ENCODE peak calls at places on chromosomes 4 and X, in six cellular contexts. V is hepatocyte, M is GM12878, N is GM23248, G is MM.1S, B is neural progenitor cell. P is an unnamed sample.

GRCh38 chrX:285076-285677 is 4.0 kb downstream of the PLCXD1 start:
- DNase-seq in N (no peak), B (no peak), V (no peak), G (no peak), M (no peak), P (no peak)

GRCh38 chr4:185210102-185210981 is 944 bp downstream of the SNX25 start:
- DNase-seq in G (peak; percentile 54), B (peak; percentile 75), M (no peak), N (peak; percentile 84), V (peak; percentile 65), P (no peak)

GRCh38 chrX:18955676-18956075 is 28.2 kb downstream of the PHKA2 start:
- DNase-seq in V (no peak), N (no peak), G (no peak), M (no peak), B (no peak), P (no peak)

GRCh38 chr4:129822708-129823504 is 727.0 kb downstream of the C4orf33 start:
- DNase-seq in V (peak; percentile 48), B (no peak), G (no peak), N (no peak), M (no peak), P (no peak)

GRCh38 chr4:6943012-6943869 is 33.6 kb downstream of the TBC1D14 start:
- DNase-seq in G (no peak), B (peak; percentile 41), M (no peak), N (no peak), V (no peak), P (no peak)

GRCh38 chrX:24113161-24113560 is 36.4 kb upstream of the ZFX start:
- DNase-seq in N (peak; percentile 7), M (no peak), B (no peak), V (no peak), G (no peak), P (no peak)

GRCh38 chr4:179927473-179927872 is 2315.7 kb upstream of the TENM3 start:
- DNase-seq in V (no peak), G (no peak), B (no peak), N (no peak), M (no peak), P (no peak)

GRCh38 chr4:138113819-138114415 is 128.2 kb downstream of the SLC7A11 start:
- DNase-seq in B (no peak), M (no peak), V (no peak), G (no peak), N (peak; percentile 72), P (no peak)

GRCh38 chrX:3777416-3777815 is 64.0 kb upstream of the PRKX start:
- DNase-seq in M (no peak), V (no peak), G (no peak), N (no peak), B (no peak), P (no peak)

GRCh38 chr4:105637409-105638258 is 70.9 kb downstream of the INTS12 start:
- DNase-seq in V (peak; percentile 58), B (peak; percentile 34), N (peak; percentile 10), M (peak; percentile 45), G (peak; percentile 94), P (peak; percentile 94)

GRCh38 chr4:37685726-37686372 is 327 bp downstream of the RELL1 start:
- DNase-seq in N (peak; percentile 76), G (peak; percentile 54), M (no peak), V (peak; percentile 81), B (peak; percentile 77), P (no peak)

DNA sequence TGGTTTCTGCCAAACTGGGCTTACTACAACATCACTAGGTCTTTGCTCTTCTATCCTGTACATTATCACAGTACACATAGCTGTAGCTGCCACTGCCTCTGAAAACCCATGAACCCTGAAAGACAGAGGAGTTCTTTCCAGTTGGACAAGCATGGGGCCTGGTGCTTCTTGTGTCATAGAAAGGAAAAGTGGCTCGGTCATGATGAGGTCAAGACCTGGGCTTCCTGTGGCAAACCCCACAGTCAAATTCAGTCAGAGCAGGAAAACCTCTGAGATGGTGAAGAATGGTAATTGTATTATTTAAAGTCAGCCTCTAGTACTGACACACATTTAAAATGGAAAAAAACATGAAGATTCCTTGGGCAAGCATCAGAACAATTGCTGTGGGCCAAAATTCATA is 133.3 kb upstream of the PRPS2 start:
- DNase-seq in G (no peak), N (no peak), M (peak; percentile 13), B (no peak), V (no peak), P (no peak)
- TF ChIP-seq EZH2 in G (no peak), N (no peak), M (no peak), B (no peak), V (no peak), P (no peak)

GRCh38 chr4:39770005-39770404 is 72.1 kb downstream of the UBE2K start:
- DNase-seq in V (no peak), B (no peak), N (no peak), G (no peak), M (no peak), P (no peak)
- H3K36me3 ChIP-seq in V (peaks cover 4% of the 10 kb centered on the region), B (peaks cover 4% of the 10 kb centered on the region), N (peaks cover 11% of the 10 kb centered on the region), G (no peaks in the 10 kb centered on the region), M (peaks cover 13% of the 10 kb centered on the region), P (peaks cover 61% of the 10 kb centered on the region)

GRCh38 chrX:131264053-131264452 is 25.1 kb downstream of the IGSF1 start:
- DNase-seq in B (no peak), N (no peak), M (no peak), G (no peak), V (no peak), P (no peak)

GRCh38 chrX:131262200-131262599 is 26.9 kb downstream of the IGSF1 start:
- DNase-seq in G (no peak), M (no peak), V (no peak), N (no peak), B (no peak), P (no peak)

GRCh38 chrX:131264665-131265064 is 24.4 kb downstream of the IGSF1 start:
- DNase-seq in G (no peak), V (no peak), M (no peak), B (no peak), N (no peak), P (no peak)

GRCh38 chrX:131262738-131263679 is 26.1 kb downstream of the IGSF1 start:
- DNase-seq in M (no peak), G (peak; percentile 54), B (peak; percentile 27), N (peak; percentile 0), V (peak; percentile 29), P (no peak)
- H3K4me3 ChIP-seq in M (no peak overlapping the region), G (no peak overlapping the region), B (no peak overlapping the region), N (no peak overlapping the region), V (no peak overlapping the region), P (no peak overlapping the region)

DNA sequence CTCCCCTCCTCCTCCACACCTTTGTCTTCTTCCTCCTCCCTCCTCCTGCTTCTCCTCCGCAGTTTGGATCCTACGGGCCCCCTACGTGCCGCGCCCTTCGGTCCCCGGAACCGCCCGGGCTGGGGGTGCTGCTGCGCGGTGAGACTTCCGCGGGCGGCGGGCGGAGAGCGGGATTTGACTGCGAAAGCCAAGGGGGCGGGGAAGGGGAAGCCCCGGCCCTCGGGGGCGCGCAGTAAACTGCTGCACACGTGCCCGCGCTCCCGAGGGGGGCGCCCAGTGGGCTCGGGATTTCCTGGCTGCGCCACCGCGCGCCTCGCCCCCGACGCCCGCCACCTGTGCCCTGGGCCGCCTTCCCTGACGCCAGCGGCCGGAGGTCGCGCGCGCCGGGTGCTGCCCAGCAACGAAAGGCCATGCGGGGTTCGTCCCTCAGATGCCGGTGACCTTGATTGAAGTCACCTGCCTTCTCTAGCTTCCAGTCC is 3.3 kb upstream of the NKX3-2 start:
- DNase-seq in N (no peak), V (peak; percentile 41), M (no peak), B (peak; percentile 70), G (peak; percentile 56), P (no peak)
- TF ChIP-seq EZH2 in N (no peak), V (peak; percentile 68), M (no peak), B (peak; percentile 56), G (no peak), P (no peak)

GRCh38 chrX:47174846-47175587 is 18.6 kb upstream of the UBA1 start:
- DNase-seq in G (no peak), V (peak; percentile 2), N (no peak), B (no peak), M (no peak), P (no peak)

GRCh38 chrX:47172549-47172948 is 21.1 kb upstream of the UBA1 start:
- DNase-seq in V (no peak), N (no peak), M (no peak), G (no peak), B (no peak), P (no peak)

GRCh38 chrX:47172971-47173792 is 20.4 kb upstream of the UBA1 start:
- DNase-seq in G (no peak), B (no peak), V (no peak), M (no peak), N (no peak), P (no peak)

GRCh38 chrX:47175588-47175980 is 18.0 kb upstream of the UBA1 start:
- DNase-seq in M (no peak), B (no peak), G (no peak), N (no peak), V (no peak), P (no peak)

DNA sequence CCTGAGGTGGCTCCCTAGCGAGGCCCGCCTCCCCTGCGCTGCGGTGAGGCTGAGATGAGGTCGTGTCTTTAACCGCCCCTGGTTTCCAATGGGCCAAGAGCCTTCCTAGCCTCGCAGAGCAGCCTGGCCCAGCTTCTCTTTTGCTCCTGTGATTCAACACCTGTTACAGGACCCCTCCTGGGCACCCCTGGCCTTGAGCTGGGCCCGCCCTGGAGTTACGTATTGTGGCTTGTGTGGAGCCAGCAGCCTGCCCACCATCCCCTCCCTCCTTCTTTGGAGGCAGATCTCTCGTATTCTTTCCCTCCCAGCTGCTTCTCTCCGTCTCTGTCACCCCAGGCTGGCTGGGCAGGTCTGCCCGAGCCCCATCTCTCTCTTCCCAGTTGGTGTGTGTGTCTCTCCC is 19.3 kb upstream of the UBA1 start:
- DNase-seq in G (no peak), B (no peak), M (no peak), V (no peak), N (no peak), P (no peak)
- H3K36me3 ChIP-seq in G (no peaks in the 10 kb centered on the region), B (no peaks in the 10 kb centered on the region), M (peaks cover 15% of the 10 kb centered on the region), V (no peaks in the 10 kb centered on the region), N (no peaks in the 10 kb centered on the region), P (peaks cover 29% of the 10 kb centered on the region)

DNA sequence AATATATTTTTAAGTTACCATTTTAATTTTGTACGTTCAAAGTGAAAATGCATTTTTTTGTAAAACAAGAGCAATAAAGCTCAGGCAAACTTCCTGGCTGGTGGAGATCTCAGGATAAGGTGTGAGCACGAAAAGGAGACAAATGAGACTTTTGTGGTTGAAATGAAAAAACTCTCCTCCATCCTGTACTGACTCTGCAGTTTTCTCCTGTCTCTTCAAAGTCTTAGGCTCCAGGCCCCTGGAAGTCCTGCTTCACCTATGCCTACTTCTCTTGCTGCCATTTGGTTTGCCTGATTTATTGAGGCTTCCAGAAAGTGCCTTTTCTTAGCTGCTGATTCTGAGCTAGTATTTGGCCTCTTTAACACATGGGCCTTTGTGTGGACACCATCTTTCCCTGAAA is 77.7 kb downstream of the MAML3 start:
- DNase-seq in B (no peak), G (no peak), M (no peak), N (no peak), V (no peak), P (no peak)
- H3K4me3 ChIP-seq in B (no peak overlapping the region), G (no peak overlapping the region), M (no peak overlapping the region), N (no peak overlapping the region), V (no peak overlapping the region), P (no peak overlapping the region)

GRCh38 chrX:115233497-115234219 is at the start of gene LRCH2:
- DNase-seq in B (peak; percentile 86), G (no peak), V (peak; percentile 76), N (peak; percentile 52), M (no peak), P (no peak)
- TF ChIP-seq EZH2 in B (no peak), G (no peak), V (no peak), N (no peak), M (no peak), P (no peak)

P was measured in SK-N-MC.